ENCODE peak calls at places on chromosomes 12 and 14, in five cellular contexts. One of them, this sample, is unnamed.

GRCh38 chr14:80055226-80055625 is 156.1 kb downstream of the DIO2 start:
- DNase-seq in A549: no peak
- DNase-seq in lower lobe of right lung: no peak
- DNase-seq in psoas muscle: no peak
- DNase-seq in endodermal cell: no peak
- DNase-seq in this sample: no peak

GRCh38 chr14:95722525-95723190 is 8.7 kb upstream of the TCL1A start:
- DNase-seq in A549: no peak
- DNase-seq in lower lobe of right lung: no peak
- DNase-seq in psoas muscle: no peak
- DNase-seq in endodermal cell: no peak
- DNase-seq in this sample: no peak

GRCh38 chr14:96177766-96178377 is 26.8 kb upstream of the BDKRB2 start:
- DNase-seq in A549: no peak
- DNase-seq in lower lobe of right lung: no peak
- DNase-seq in psoas muscle: peak
- DNase-seq in endodermal cell: no peak
- DNase-seq in this sample: peak

GRCh38 chr14:96309128-96309906 is 53.3 kb downstream of the BDKRB1 start:
- DNase-seq in A549: peak
- DNase-seq in lower lobe of right lung: no peak
- DNase-seq in psoas muscle: no peak
- DNase-seq in endodermal cell: no peak
- DNase-seq in this sample: no peak

GRCh38 chr12:113278141-113278540 is 56.8 kb downstream of the SLC8B1 start:
- DNase-seq in A549: no peak
- DNase-seq in lower lobe of right lung: peak
- DNase-seq in psoas muscle: no peak
- DNase-seq in endodermal cell: no peak
- DNase-seq in this sample: no peak

GRCh38 chr12:6266431-6267006 is 44.0 kb upstream of the PLEKHG6 start:
- DNase-seq in A549: no peak
- DNase-seq in lower lobe of right lung: peak
- DNase-seq in psoas muscle: no peak
- DNase-seq in endodermal cell: no peak
- DNase-seq in this sample: no peak

GRCh38 chr12:10540776-10541205 is 35.1 kb downstream of the EIF2S3B start:
- DNase-seq in A549: no peak
- DNase-seq in lower lobe of right lung: no peak
- DNase-seq in psoas muscle: no peak
- DNase-seq in endodermal cell: no peak
- DNase-seq in this sample: no peak

GRCh38 chr14:103697196-103697595 is 18.1 kb downstream of the XRCC3 start:
- DNase-seq in A549: no peak
- DNase-seq in lower lobe of right lung: no peak
- DNase-seq in psoas muscle: no peak
- DNase-seq in endodermal cell: no peak
- DNase-seq in this sample: no peak

GRCh38 chr12:57724003-57724935 is 14.3 kb downstream of the AGAP2 start:
- DNase-seq in A549: no peak
- DNase-seq in lower lobe of right lung: no peak
- DNase-seq in psoas muscle: no peak
- DNase-seq in endodermal cell: peak
- DNase-seq in this sample: no peak
- H3K4me3 ChIP-seq in A549: no peak
- H3K4me3 ChIP-seq in lower lobe of right lung: no peak
- H3K4me3 ChIP-seq in psoas muscle: no peak
- H3K4me3 ChIP-seq in endodermal cell: no peak
- H3K4me3 ChIP-seq in this sample: no peak

GRCh38 chr14:43795600-43796228 is 711.4 kb downstream of the FSCB start:
- DNase-seq in A549: no peak
- DNase-seq in lower lobe of right lung: no peak
- DNase-seq in psoas muscle: no peak
- DNase-seq in endodermal cell: no peak
- DNase-seq in this sample: peak
- TF ChIP-seq CTCF in A549: no peak
- TF ChIP-seq CTCF in lower lobe of right lung: no peak
- TF ChIP-seq CTCF in psoas muscle: no peak
- TF ChIP-seq CTCF in endodermal cell: peak
- TF ChIP-seq CTCF in this sample: peak

GRCh38 chr14:65423986-65424385 is 11.5 kb downstream of the FUT8 start:
- DNase-seq in A549: no peak
- DNase-seq in lower lobe of right lung: no peak
- DNase-seq in psoas muscle: no peak
- DNase-seq in endodermal cell: no peak
- DNase-seq in this sample: no peak

GRCh38 chr14:65415613-65416012 is 3.1 kb downstream of the FUT8 start:
- DNase-seq in A549: no peak
- DNase-seq in lower lobe of right lung: no peak
- DNase-seq in psoas muscle: no peak
- DNase-seq in endodermal cell: no peak
- DNase-seq in this sample: no peak

GRCh38 chr14:65421201-65421981 is 8.9 kb downstream of the FUT8 start:
- DNase-seq in A549: no peak
- DNase-seq in lower lobe of right lung: no peak
- DNase-seq in psoas muscle: no peak
- DNase-seq in endodermal cell: no peak
- DNase-seq in this sample: peak

GRCh38 chr14:65422093-65422834 is 9.7 kb downstream of the FUT8 start:
- DNase-seq in A549: no peak
- DNase-seq in lower lobe of right lung: no peak
- DNase-seq in psoas muscle: no peak
- DNase-seq in endodermal cell: no peak
- DNase-seq in this sample: no peak

GRCh38 chr14:65419593-65420252 is 7.2 kb downstream of the FUT8 start:
- DNase-seq in A549: no peak
- DNase-seq in lower lobe of right lung: no peak
- DNase-seq in psoas muscle: no peak
- DNase-seq in endodermal cell: no peak
- DNase-seq in this sample: no peak
- H3K4me3 ChIP-seq in A549: no peak
- H3K4me3 ChIP-seq in lower lobe of right lung: no peak
- H3K4me3 ChIP-seq in psoas muscle: no peak
- H3K4me3 ChIP-seq in endodermal cell: no peak
- H3K4me3 ChIP-seq in this sample: no peak

GRCh38 chr12:19205120-19205519 is 75.6 kb downstream of the PLEKHA5 start:
- DNase-seq in A549: no peak
- DNase-seq in lower lobe of right lung: no peak
- DNase-seq in psoas muscle: no peak
- DNase-seq in endodermal cell: no peak
- DNase-seq in this sample: no peak
- TF ChIP-seq CTCF in A549: no peak
- TF ChIP-seq CTCF in lower lobe of right lung: no peak
- TF ChIP-seq CTCF in psoas muscle: no peak
- TF ChIP-seq CTCF in endodermal cell: no peak
- TF ChIP-seq CTCF in this sample: no peak

DNA sequence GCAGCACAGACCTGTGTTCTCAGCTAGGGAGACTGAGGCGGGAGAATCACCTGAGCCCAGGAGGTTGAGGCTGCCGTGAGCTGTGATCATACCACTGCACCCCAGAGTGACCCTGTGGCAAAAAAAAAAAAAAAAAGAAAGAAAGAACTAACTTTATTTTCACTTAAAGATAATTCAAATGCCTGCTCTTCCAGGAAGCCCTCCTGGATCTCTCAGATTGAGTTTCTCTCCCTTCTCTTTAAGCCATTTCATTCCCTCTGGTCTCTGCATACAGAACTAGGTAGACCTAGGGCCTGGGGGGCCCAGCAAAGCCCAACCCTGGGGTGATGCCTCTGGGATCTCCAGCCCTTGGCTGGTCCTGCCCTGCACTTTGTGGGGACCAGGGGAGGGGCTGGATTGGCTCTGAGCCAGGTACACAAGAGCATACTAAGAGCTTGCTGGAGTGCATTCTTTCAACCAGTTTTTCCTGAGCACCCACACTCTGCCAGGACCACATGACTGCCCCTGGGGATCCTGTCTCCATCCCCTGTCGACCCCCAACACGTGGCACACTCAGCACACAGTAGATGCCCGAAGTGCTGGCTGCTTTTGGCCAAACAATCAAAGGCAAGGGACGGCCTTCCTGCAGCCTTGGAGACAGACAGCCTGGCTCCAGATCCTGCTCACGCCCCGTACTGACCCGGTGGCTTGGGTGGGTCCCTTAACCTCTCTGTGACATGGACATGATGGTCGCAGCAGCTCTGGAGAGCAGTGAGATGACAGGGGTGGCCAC is 52.7 kb downstream of the CYP46A1 start:
- DNase-seq in A549: no peak
- DNase-seq in lower lobe of right lung: peak
- DNase-seq in psoas muscle: no peak
- DNase-seq in endodermal cell: no peak
- DNase-seq in this sample: no peak
- H3K4me3 ChIP-seq in A549: peak
- H3K4me3 ChIP-seq in lower lobe of right lung: peak
- H3K4me3 ChIP-seq in psoas muscle: peak
- H3K4me3 ChIP-seq in endodermal cell: no peak
- H3K4me3 ChIP-seq in this sample: no peak

DNA sequence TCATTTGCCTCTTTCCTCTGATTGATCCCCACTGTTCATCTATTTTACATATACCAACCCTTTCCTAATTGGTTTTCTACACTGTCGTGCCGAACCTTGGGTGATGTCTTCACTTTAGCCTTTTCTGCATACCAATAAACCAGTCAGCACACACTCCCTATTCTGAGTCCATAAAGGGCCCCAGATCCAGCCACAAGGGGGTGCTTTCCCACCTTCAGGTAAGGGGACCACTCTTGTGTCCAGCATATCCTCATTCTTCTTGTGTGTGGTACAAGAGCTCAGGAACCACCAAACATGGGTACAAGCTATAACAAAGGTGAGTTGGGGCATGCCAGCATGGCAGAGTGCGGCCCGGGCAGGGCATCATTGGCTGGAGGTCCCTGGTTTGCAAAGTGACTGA is 859.8 kb downstream of the FSCB start:
- DNase-seq in A549: no peak
- DNase-seq in lower lobe of right lung: no peak
- DNase-seq in psoas muscle: no peak
- DNase-seq in endodermal cell: peak
- DNase-seq in this sample: no peak
- TF ChIP-seq CTCF in A549: no peak
- TF ChIP-seq CTCF in lower lobe of right lung: no peak
- TF ChIP-seq CTCF in psoas muscle: no peak
- TF ChIP-seq CTCF in endodermal cell: peak
- TF ChIP-seq CTCF in this sample: peak

GRCh38 chr12:50221228-50222008 is 54.2 kb upstream of the CERS5 start:
- DNase-seq in A549: no peak
- DNase-seq in lower lobe of right lung: no peak
- DNase-seq in psoas muscle: no peak
- DNase-seq in endodermal cell: no peak
- DNase-seq in this sample: peak

GRCh38 chr12:50217202-50217601 is 50.0 kb upstream of the CERS5 start:
- DNase-seq in A549: no peak
- DNase-seq in lower lobe of right lung: no peak
- DNase-seq in psoas muscle: no peak
- DNase-seq in endodermal cell: no peak
- DNase-seq in this sample: no peak

GRCh38 chr12:50220357-50221061 is 53.3 kb upstream of the CERS5 start:
- DNase-seq in A549: no peak
- DNase-seq in lower lobe of right lung: no peak
- DNase-seq in psoas muscle: no peak
- DNase-seq in endodermal cell: no peak
- DNase-seq in this sample: peak

GRCh38 chr12:50218386-50218785 is 51.2 kb upstream of the CERS5 start:
- DNase-seq in A549: no peak
- DNase-seq in lower lobe of right lung: no peak
- DNase-seq in psoas muscle: no peak
- DNase-seq in endodermal cell: no peak
- DNase-seq in this sample: no peak

DNA sequence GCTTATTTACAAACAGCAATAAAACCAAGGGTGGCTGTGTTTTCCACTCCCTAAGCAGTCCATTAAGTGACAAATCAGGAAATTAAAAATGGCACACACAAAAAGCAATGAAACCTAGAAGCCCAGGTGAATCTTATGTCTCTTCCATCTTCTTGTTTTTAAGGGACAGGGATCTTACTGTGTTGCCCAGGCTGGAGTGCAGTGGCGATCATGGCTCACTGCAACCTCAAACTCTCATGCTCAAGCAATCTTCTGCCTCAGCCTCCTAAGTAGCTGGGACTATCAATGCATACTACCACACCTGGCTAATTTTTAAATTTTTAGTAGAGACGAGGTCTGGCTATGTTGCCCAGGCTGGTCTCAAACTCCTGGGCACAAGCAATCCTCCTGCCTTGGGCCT is 52.4 kb upstream of the CERS5 start:
- DNase-seq in A549: no peak
- DNase-seq in lower lobe of right lung: no peak
- DNase-seq in psoas muscle: no peak
- DNase-seq in endodermal cell: no peak
- DNase-seq in this sample: no peak
- H3K4me3 ChIP-seq in A549: no peak
- H3K4me3 ChIP-seq in lower lobe of right lung: peak
- H3K4me3 ChIP-seq in psoas muscle: peak
- H3K4me3 ChIP-seq in endodermal cell: peak
- H3K4me3 ChIP-seq in this sample: peak

GRCh38 chr12:49985981-49986380 is 13.2 kb downstream of the AQP6 start:
- DNase-seq in A549: no peak
- DNase-seq in lower lobe of right lung: no peak
- DNase-seq in psoas muscle: no peak
- DNase-seq in endodermal cell: peak
- DNase-seq in this sample: no peak

GRCh38 chr12:49984476-49984890 is 11.7 kb downstream of the AQP6 start:
- DNase-seq in A549: no peak
- DNase-seq in lower lobe of right lung: no peak
- DNase-seq in psoas muscle: no peak
- DNase-seq in endodermal cell: peak
- DNase-seq in this sample: no peak

GRCh38 chr12:49984960-49985359 is 12.2 kb downstream of the AQP6 start:
- DNase-seq in A549: no peak
- DNase-seq in lower lobe of right lung: no peak
- DNase-seq in psoas muscle: no peak
- DNase-seq in endodermal cell: no peak
- DNase-seq in this sample: no peak

GRCh38 chr12:49982246-49983229 is 9.8 kb downstream of the AQP6 start:
- DNase-seq in A549: no peak
- DNase-seq in lower lobe of right lung: no peak
- DNase-seq in psoas muscle: no peak
- DNase-seq in endodermal cell: peak
- DNase-seq in this sample: peak

GRCh38 chr12:49983892-49984291 is 11.1 kb downstream of the AQP6 start:
- DNase-seq in A549: no peak
- DNase-seq in lower lobe of right lung: no peak
- DNase-seq in psoas muscle: no peak
- DNase-seq in endodermal cell: peak
- DNase-seq in this sample: peak
- TF ChIP-seq CTCF in A549: no peak
- TF ChIP-seq CTCF in lower lobe of right lung: no peak
- TF ChIP-seq CTCF in psoas muscle: no peak
- TF ChIP-seq CTCF in endodermal cell: no peak
- TF ChIP-seq CTCF in this sample: peak

This sample was measured in fibroblast of villous mesenchyme.